ENCODE peak calls at places on chromosomes 12 and 14, in five cellular contexts. O is HCT116, H is cardiac fibroblast, R is spleen, S is AG04449. G is an unnamed sample.

GRCh38 chr12:75481774-75482173 is 1.2 kb downstream of the GLIPR1 start:
- DNase-seq in O (no peak), H (peak; percentile 71), R (no peak), S (no peak), G (peak; percentile 36)

GRCh38 chr12:85951823-85952222 is 77.7 kb downstream of the NTS start:
- DNase-seq in O (peak; percentile 19), H (peak; percentile 19), R (no peak), S (no peak), G (no peak)

GRCh38 chr12:10501031-10501430 is 4.7 kb upstream of the EIF2S3B start:
- DNase-seq in O (peak; percentile 2), H (peak; percentile 28), R (no peak), S (no peak), G (no peak)

GRCh38 chr12:95118138-95118787 is 44.8 kb upstream of the NR2C1 start:
- DNase-seq in O (no peak), H (peak; percentile 87), R (no peak), S (no peak), G (no peak)

GRCh38 chr12:42386310-42386709 is 60.3 kb downstream of the PPHLN1 start:
- DNase-seq in O (no peak), H (no peak), R (no peak), S (no peak), G (no peak)

GRCh38 chr12:116885496-116885895 is 4.3 kb upstream of the HRK start:
- DNase-seq in O (no peak), H (peak; percentile 22), R (no peak), S (no peak), G (no peak)

GRCh38 chr12:49784756-49785409 is 43.3 kb downstream of the NCKAP5L start:
- DNase-seq in O (no peak), H (peak; percentile 37), R (no peak), S (no peak), G (no peak)

GRCh38 chr12:60977966-60978365 is 1282.2 kb upstream of the USP15 start:
- DNase-seq in O (no peak), H (no peak), R (no peak), S (no peak), G (no peak)

GRCh38 chr12:122917508-122918227 is 21.7 kb upstream of the VPS37B start:
- DNase-seq in O (no peak), H (peak; percentile 88), R (no peak), S (peak; percentile 28), G (no peak)

GRCh38 chr12:43044241-43044640 is 454.7 kb upstream of the PRICKLE1 start:
- DNase-seq in O (no peak), H (no peak), R (no peak), S (no peak), G (no peak)

GRCh38 chr12:27003421-27004311 is 10.5 kb downstream of the TM7SF3 start:
- DNase-seq in O (no peak), H (no peak), R (no peak), S (no peak), G (no peak)

GRCh38 chr12:81668475-81668874 is 90.7 kb downstream of the PPFIA2 start:
- DNase-seq in O (peak; percentile 26), H (peak; percentile 77), R (no peak), S (no peak), G (no peak)

GRCh38 chr12:113049976-113050742 is 6.4 kb upstream of the DTX1 start:
- DNase-seq in O (peak; percentile 15), H (peak; percentile 25), R (no peak), S (no peak), G (no peak)

GRCh38 chr14:96888158-96888557 is 91.0 kb downstream of the VRK1 start:
- DNase-seq in O (no peak), H (no peak), R (no peak), S (no peak), G (no peak)

GRCh38 chr14:55911794-55912193 is 206.4 kb upstream of the PELI2 start:
- DNase-seq in O (no peak), H (peak; percentile 16), R (no peak), S (no peak), G (no peak)

GRCh38 chr12:53251477-53252348 is 16.4 kb upstream of the ESPL1 start:
- DNase-seq in O (peak; percentile 48), H (peak; percentile 76), R (peak; percentile 95), S (no peak), G (no peak)

GRCh38 chr12:89707992-89708792 is 446 bp downstream of the ATP2B1 start:
- DNase-seq in O (no peak), H (peak; percentile 19), R (peak; percentile 94), S (no peak), G (no peak)

GRCh38 chr14:75578786-75579781 is 664 bp downstream of the FLVCR2 start:
- DNase-seq in O (no peak), H (peak; percentile 63), R (peak; percentile 78), S (no peak), G (no peak)

DNA sequence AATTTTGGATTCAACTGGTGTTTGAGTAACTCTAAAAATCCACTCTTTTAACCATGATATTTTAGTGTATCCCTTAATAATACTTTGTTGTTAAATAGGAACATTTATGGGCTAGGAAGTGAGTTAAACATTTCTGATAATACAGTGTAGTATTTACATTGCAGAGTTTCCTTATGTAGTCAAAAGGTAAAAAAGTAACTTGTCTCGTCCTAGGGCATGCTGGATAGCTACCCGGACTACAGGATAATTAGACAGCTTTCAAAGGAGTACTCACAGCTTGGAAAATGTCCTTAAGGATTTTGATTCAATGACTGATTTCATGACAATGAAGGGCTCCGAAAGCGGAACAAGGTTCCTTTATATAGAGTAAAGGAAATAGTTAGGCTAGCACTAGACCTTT is 14.5 kb upstream of the KITLG start:
- DNase-seq in O (no peak), H (no peak), R (no peak), S (no peak), G (no peak)
- H3K4me3 ChIP-seq in O (no peak overlapping the region), H (no peak overlapping the region), R (no peak overlapping the region), S (no peak overlapping the region), G (no peak overlapping the region)

GRCh38 chr14:68688872-68689371 is 103.9 kb downstream of the ZFP36L1 start:
- DNase-seq in O (no peak), H (peak; percentile 82), R (no peak), S (peak; percentile 67), G (peak; percentile 78)
- TF ChIP-seq CTCF in O (no peak), H (no peak), R (no peak), S (peak; percentile 4), G (peak; percentile 18)

GRCh38 chr12:23666866-23667265 is 282.6 kb downstream of the SOX5 start:
- DNase-seq in O (no peak), H (no peak), R (no peak), S (no peak), G (no peak)
- H3K4me3 ChIP-seq in O (no peak overlapping the region), H (no peak overlapping the region), R (no peak overlapping the region), S (no peak overlapping the region), G (no peak overlapping the region)

GRCh38 chr12:8948711-8949524 is 527 bp downstream of the M6PR start:
- DNase-seq in O (no peak), H (peak; percentile 50), R (no peak), S (no peak), G (no peak)

GRCh38 chr12:8951744-8952143 is 2.3 kb upstream of the M6PR start:
- DNase-seq in O (no peak), H (no peak), R (no peak), S (no peak), G (no peak)

GRCh38 chr12:8950287-8950574 is 786 bp upstream of the M6PR start:
- DNase-seq in O (no peak), H (no peak), R (no peak), S (no peak), G (no peak)

GRCh38 chr12:8949525-8950286 is at the start of gene M6PR:
- DNase-seq in O (peak; percentile 90), H (peak; percentile 95), R (peak; percentile 98), S (peak; percentile 62), G (peak; percentile 93)

DNA sequence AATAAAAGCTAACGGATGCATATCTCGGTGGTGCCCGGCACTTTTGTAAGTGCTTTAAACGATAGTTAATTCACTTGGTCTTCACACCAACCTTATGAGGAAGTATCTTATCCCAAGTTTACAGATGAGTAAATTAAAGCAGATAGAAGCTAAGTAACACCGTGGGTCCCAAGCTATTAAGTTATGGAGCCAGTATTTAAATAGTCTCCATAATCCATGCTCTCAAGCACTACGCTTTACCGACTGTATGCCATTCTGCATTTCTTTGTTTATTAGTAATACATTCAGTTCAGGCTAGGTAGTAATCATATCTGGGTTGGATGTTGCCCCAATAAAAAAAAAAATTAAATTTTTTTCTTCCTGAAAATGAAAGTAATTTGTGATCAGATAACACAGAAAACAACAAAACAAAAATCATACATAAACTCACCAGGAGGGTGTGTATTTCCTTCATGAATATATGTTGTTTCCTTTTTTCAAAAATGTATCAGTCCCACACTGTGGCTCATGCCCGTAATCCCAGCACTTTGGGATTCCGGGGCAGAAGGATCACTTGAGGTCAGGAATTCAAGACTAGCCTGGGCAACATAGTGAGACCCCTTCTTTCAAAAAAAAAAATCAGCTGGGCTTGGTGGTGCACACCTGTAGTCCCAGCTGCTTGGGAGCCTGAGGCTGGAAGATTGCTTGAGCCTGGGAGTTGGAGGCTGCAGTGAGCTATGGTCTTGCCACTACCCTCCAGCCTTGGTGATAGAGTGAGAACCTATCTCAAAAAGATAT is 1.4 kb upstream of the M6PR start:
- DNase-seq in O (no peak), H (no peak), R (no peak), S (no peak), G (no peak)
- TF ChIP-seq CTCF in O (no peak), H (no peak), R (no peak), S (no peak), G (no peak)

GRCh38 chr14:99260116-99260515 is 11.9 kb downstream of the BCL11B start:
- DNase-seq in O (no peak), H (no peak), R (no peak), S (no peak), G (no peak)
- H3K4me3 ChIP-seq in O (no peak overlapping the region), H (no peak overlapping the region), R (no peak overlapping the region), S (no peak overlapping the region), G (no peak overlapping the region)

DNA sequence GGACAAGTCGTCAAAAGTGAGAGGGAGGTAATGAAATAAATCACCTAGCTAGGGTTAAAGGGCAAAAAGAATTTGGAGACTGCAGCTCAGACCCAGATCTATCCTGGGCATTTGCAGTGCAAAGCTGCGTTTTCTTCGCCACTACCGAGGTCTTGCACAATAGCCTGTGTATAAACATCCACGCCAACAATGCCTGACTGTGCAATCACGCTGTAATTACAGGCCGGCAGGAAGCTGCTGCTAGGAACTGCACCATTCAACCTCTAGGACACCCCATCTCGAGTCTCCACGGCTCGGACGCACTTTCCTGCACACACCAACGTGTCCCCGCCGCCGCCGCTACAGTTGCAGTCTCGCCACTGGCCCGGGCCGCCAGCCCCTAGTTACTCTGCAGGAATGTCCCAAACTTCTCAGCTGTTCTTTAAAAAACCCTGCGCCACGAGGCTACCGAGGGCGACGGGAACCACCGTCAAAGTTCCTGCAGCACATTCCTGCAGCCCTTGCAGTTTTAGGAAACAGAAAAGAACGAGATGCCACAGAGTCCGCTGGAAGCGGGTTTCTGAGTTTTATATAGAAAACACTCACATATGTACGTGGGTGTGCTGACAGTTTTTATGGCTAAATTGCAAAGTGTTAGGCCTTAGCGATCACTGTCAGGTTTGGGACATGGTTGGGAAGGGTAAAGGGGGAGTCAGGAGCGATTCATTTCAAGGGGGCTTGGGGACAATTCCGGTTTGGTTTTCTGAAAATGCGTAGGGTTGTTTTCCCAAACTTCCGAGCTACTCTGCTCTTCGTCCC is 65.6 kb upstream of the PTGR2 start:
- DNase-seq in O (peak; percentile 46), H (peak; percentile 96), R (peak; percentile 92), S (peak; percentile 76), G (peak; percentile 56)
- TF ChIP-seq CTCF in O (peak; percentile 2), H (peak; percentile 35), R (no peak), S (peak; percentile 10), G (no peak)

DNA sequence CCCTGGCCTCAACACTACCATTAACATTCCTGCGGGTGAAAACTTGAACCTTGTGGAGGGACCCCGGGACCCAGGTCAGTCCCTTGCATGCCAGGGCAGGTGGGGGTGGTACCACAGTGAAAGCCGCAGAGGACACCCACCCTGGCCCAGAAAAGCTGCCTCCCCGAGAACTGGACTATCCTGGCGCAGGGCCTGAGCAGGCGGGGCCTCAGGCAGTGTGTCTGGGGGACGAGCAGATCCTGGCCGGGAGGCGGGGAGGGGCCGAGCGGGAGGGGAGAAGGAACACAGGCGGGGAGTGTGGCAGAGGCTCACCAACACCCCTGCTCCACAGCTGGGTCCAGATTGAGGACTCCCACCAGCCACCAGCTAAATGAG is 10.0 kb downstream of the AHNAK2 start:
- DNase-seq in O (no peak), H (peak; percentile 61), R (peak; percentile 74), S (no peak), G (no peak)
- H3K4me3 ChIP-seq in O (peak overlapping the region; percentile 42), H (peak overlapping the region; percentile 34), R (peak overlapping the region; percentile 15), S (peak overlapping the region; percentile 42), G (peak overlapping the region; percentile 20)